ENCODE peak calls at places on chromosome 13, in seven cellular contexts. P, R, S, M, G, H and E are unnamed samples.

GRCh38 chr13:91375119-91375729 is 23.2 kb upstream of the GPC5 start:
- DNase-seq in R (no peak), S (peak), M (peak), H (no peak), G (no peak), P (no peak), E (no peak)

GRCh38 chr13:43786766-43787517 is at the start of gene ENOX1:
- DNase-seq in S (no peak), M (peak), R (peak), P (no peak), G (no peak), H (peak), E (no peak)

GRCh38 chr13:37534181-37534580 is 64.4 kb downstream of the POSTN start:
- DNase-seq in M (no peak), S (no peak), G (peak), H (no peak), R (no peak), P (peak), E (no peak)

GRCh38 chr13:33410619-33411018 is 125.1 kb upstream of the STARD13 start:
- DNase-seq in S (no peak), H (no peak), G (no peak), R (no peak), M (no peak), P (no peak), E (no peak)

GRCh38 chr13:100235311-100235901 is 146.5 kb downstream of the PCCA start:
- DNase-seq in S (peak), G (peak), M (peak), P (no peak), H (peak), R (peak), E (peak)

GRCh38 chr13:39655041-39655568 is 357 bp upstream of the COG6 start:
- DNase-seq in M (peak), R (no peak), G (no peak), H (no peak), S (no peak), P (no peak), E (no peak)

GRCh38 chr13:110044521-110045200 is 258.3 kb upstream of the IRS2 start:
- DNase-seq in G (peak), S (no peak), R (no peak), M (no peak), H (no peak), P (peak), E (peak)

GRCh38 chr13:70630247-70630646 is 522.0 kb upstream of the KLHL1 start:
- DNase-seq in R (no peak), P (no peak), S (no peak), G (no peak), H (no peak), M (no peak), E (no peak)

GRCh38 chr13:44972956-44973581 is 16.2 kb downstream of the NUFIP1 start:
- DNase-seq in P (no peak), S (no peak), M (peak), G (no peak), R (peak), H (peak), E (no peak)

GRCh38 chr13:72146816-72147215 is 279.8 kb upstream of the DACH1 start:
- DNase-seq in R (no peak), H (no peak), P (no peak), S (no peak), G (no peak), M (no peak), E (no peak)

GRCh38 chr13:69324109-69324886 is 783.3 kb upstream of the ATXN8OS start:
- DNase-seq in G (no peak), P (no peak), R (no peak), H (peak), S (no peak), M (peak), E (peak)

GRCh38 chr13:60931858-60932546 is 483.6 kb downstream of the PCDH20 start:
- DNase-seq in R (no peak), P (no peak), S (peak), H (no peak), G (no peak), M (no peak), E (no peak)

GRCh38 chr13:29474991-29475390 is 120.5 kb downstream of the SLC7A1 start:
- DNase-seq in P (no peak), H (no peak), M (no peak), S (no peak), G (peak), R (no peak), E (peak)

GRCh38 chr13:54029226-54029625 is 1000.6 kb downstream of the OLFM4 start:
- DNase-seq in M (peak), R (no peak), S (no peak), P (no peak), H (no peak), G (no peak), E (peak)
- H3K4me3 ChIP-seq in M (no peak), R (no peak), S (no peak), P (no peak), H (no peak), G (no peak), E (no peak)

GRCh38 chr13:113458218-113459065 is 5.2 kb upstream of the ADPRHL1 start:
- DNase-seq in M (no peak), P (no peak), G (no peak), R (peak), H (peak), S (no peak), E (no peak)
- TF ChIP-seq CTCF in M (peak), P (peak), G (peak), R (peak), H (peak), S (peak), E (peak)

GRCh38 chr13:47334173-47334572 is 437.3 kb upstream of the HTR2A start:
- DNase-seq in G (peak), R (no peak), S (no peak), M (no peak), H (no peak), P (peak), E (peak)
- H3K4me3 ChIP-seq in G (no peak), R (no peak), S (no peak), M (no peak), H (no peak), P (no peak), E (no peak)

DNA sequence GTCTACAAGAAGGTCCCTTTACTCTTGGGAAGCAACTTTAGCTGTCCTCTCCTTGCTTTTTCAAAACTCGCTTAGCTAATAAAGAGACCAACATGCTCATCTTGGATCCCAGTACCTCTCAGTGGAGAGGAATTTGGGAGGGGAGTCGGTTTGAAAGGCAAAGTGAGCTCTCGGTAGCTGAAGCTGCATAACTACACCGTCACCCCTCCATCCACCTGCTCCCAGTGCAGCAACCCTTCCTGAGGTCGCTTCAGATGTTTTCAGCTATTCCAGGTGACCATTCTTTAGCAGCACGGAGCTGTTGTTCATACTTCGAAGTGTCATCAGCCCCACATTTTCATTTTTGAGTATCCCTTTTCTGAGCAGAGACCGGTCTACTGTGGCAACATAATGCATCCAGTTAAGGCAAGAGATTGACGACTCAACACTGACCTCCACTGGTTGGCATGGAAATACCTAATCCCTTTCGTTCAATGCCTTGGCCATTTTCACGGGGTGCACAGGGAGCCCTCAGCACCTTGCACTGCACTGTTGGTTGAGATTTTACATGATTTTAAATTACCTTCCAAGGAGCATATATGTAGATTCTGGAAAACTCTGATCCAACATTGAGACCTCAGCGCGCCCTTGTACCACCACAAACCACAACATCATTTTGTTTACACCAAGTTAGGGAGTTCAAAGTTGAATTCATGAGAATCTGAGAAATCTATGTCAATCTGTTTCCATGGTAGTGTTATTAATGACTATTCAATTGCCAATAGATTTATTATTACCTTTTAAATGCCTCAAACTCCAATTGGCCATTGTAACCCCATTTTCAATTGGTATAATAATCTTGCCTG is 42.2 kb downstream of the DLEU7 start:
- DNase-seq in R (peak), M (peak), P (peak), H (peak), G (peak), S (peak), E (peak)
- TF ChIP-seq CTCF in R (peak), M (peak), P (peak), H (peak), G (peak), S (peak), E (peak)

DNA sequence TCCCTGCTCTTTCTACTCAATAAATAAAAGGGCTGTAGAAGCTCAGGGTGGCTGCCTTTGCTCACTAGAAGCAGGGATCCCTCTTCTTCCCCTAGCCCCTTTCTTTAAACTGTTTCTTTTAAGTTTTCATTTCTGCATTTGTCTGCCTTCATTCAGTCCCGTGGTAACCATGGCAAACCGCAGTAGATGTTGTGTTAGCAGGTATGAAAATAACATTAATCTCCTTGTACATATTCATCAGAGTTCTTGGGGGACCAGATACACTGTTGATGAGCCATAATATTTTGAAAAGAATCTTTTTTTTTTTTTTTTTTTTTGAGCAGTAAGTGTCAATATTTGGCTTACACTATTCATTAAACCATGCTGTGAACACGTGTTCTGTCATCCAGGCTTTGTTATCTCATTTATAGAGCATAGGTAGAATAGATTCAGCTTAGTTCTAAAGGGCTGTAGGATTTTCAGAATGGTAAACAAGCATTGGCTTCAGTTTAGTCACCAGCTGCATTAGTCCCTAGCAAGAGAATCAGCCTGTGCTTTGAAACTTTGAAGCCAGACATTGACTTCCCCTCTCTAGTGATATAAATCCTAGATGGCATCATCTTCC is 59.3 kb upstream of the SPRY2 start:
- DNase-seq in G (no peak), P (no peak), R (no peak), S (no peak), H (no peak), M (no peak), E (no peak)
- H3K4me3 ChIP-seq in G (no peak), P (no peak), R (no peak), S (no peak), H (no peak), M (no peak), E (no peak)

DNA sequence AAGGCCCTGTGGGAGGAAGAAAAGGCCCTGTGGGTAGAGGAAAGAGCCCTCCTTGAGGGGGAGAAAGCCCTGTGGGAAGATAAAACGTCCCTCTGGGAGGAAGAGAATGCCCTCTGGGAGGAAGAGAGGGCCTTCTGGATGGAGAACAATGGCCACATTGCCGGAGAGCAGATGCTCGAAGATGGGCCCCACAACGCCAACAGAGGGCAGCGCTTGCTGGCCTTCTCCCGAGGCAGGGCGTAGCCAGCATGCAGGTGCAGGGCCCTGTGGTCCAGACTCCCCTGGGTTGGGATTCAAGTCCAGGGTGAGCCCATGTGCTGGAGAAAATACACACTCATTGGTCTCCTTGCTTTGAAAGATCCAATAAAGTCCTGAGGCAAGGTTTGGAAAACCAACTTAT is 4.1 kb downstream of the CCDC70 start:
- DNase-seq in G (no peak), S (no peak), M (no peak), R (no peak), P (no peak), H (no peak), E (no peak)
- TF ChIP-seq CTCF in G (no peak), S (no peak), M (no peak), R (no peak), P (no peak), H (no peak), E (no peak)

GRCh38 chr13:25069236-25069635 is 26.7 kb upstream of the PABPC3 start:
- DNase-seq in M (no peak), R (no peak), P (no peak), S (no peak), G (no peak), H (no peak), E (no peak)
- H3K4me3 ChIP-seq in M (no peak), R (no peak), P (no peak), S (no peak), G (no peak), H (no peak), E (no peak)